ENCODE peak calls at places on chromosomes 3 and 15, in seven cellular contexts. U is breast epithelium; E is psoas muscle; J is heart left ventricle; F is CD8-positive, alpha-beta T cell; V is body of pancreas; S is PC-3. M is an unnamed sample.

GRCh38 chr3:143302638-143303171 is 183.1 kb downstream of the CHST2 start:
- DNase-seq in U (no peak), E (peak; percentile 73), J (peak; percentile 78), F (no peak), V (peak; percentile 26), S (peak; percentile 80), M (no peak)

GRCh38 chr3:101119535-101119934 is 126.3 kb upstream of the ABI3BP start:
- DNase-seq in U (no peak), E (no peak), J (no peak), F (no peak), V (no peak), S (peak; percentile 61), M (no peak)

GRCh38 chr3:126996905-126997304 is 14.0 kb downstream of the PLXNA1 start:
- DNase-seq in U (no peak), E (no peak), J (no peak), F (no peak), V (no peak), S (no peak), M (no peak)

GRCh38 chr3:45582407-45582806 is 12.1 kb upstream of the LIMD1 start:
- DNase-seq in U (no peak), E (no peak), J (no peak), F (no peak), V (no peak), S (no peak), M (no peak)

GRCh38 chr3:163071684-163072083 is 1575.1 kb downstream of the OTOL1 start:
- DNase-seq in U (no peak), E (no peak), J (no peak), F (no peak), V (no peak), S (peak; percentile 81), M (no peak)

GRCh38 chr3:59052803-59053411 is 3.1 kb upstream of the CFAP20DC start:
- DNase-seq in U (no peak), E (no peak), J (no peak), F (no peak), V (peak; percentile 16), S (peak; percentile 65), M (no peak)

GRCh38 chr15:38651328-38652038 is 86.9 kb upstream of the RASGRP1 start:
- DNase-seq in U (no peak), E (no peak), J (no peak), F (peak; percentile 59), V (no peak), S (no peak), M (no peak)

GRCh38 chr3:4821975-4822374 is 157.3 kb upstream of the BHLHE40 start:
- DNase-seq in U (no peak), E (no peak), J (no peak), F (peak; percentile 70), V (no peak), S (no peak), M (peak; percentile 61)

GRCh38 chr3:67655364-67656121 is 1.1 kb upstream of the SUCLG2 start:
- DNase-seq in U (no peak), E (peak; percentile 48), J (no peak), F (peak; percentile 70), V (no peak), S (no peak), M (peak; percentile 60)

GRCh38 chr3:100753846-100754245 is 44.6 kb downstream of the TFG start:
- DNase-seq in U (no peak), E (no peak), J (no peak), F (no peak), V (no peak), S (no peak), M (no peak)

GRCh38 chr15:39362832-39363561 is 217.9 kb upstream of the THBS1 start:
- DNase-seq in U (no peak), E (no peak), J (no peak), F (no peak), V (no peak), S (no peak), M (no peak)

GRCh38 chr15:43928152-43928551 is 101.3 kb downstream of the WDR76 start:
- DNase-seq in U (no peak), E (no peak), J (no peak), F (no peak), V (no peak), S (no peak), M (no peak)

GRCh38 chr3:70247955-70248354 is 64.5 kb downstream of the MDFIC2 start:
- DNase-seq in U (no peak), E (no peak), J (no peak), F (no peak), V (no peak), S (peak; percentile 42), M (no peak)

GRCh38 chr3:88141458-88142083 is 8.2 kb upstream of the C3orf38 start:
- DNase-seq in U (no peak), E (no peak), J (no peak), F (no peak), V (no peak), S (peak; percentile 41), M (no peak)

GRCh38 chr3:11356269-11356668 is 84.1 kb downstream of the ATG7 start:
- DNase-seq in U (no peak), E (no peak), J (no peak), F (no peak), V (no peak), S (no peak), M (no peak)

GRCh38 chr15:30791239-30791638 is 112.5 kb upstream of the FAN1 start:
- DNase-seq in U (no peak), E (no peak), J (no peak), F (no peak), V (no peak), S (peak; percentile 31), M (no peak)

GRCh38 chr3:156483426-156483825 is 71.5 kb downstream of the SSR3 start:
- DNase-seq in U (no peak), E (no peak), J (no peak), F (no peak), V (no peak), S (peak; percentile 92), M (no peak)

GRCh38 chr3:45547764-45548683 is 46.5 kb upstream of the LIMD1 start:
- DNase-seq in U (no peak), E (peak; percentile 79), J (peak; percentile 70), F (no peak), V (peak; percentile 25), S (no peak), M (no peak)

GRCh38 chr15:80550219-80550909 is 144.7 kb upstream of the ABHD17C start:
- DNase-seq in U (no peak), E (no peak), J (no peak), F (no peak), V (no peak), S (peak; percentile 51), M (no peak)

GRCh38 chr3:6097021-6097420 is 763.9 kb upstream of the GRM7 start:
- DNase-seq in U (no peak), E (no peak), J (no peak), F (no peak), V (no peak), S (no peak), M (no peak)

GRCh38 chr3:114213262-114213668 is 24.1 kb downstream of the ZNF80 start:
- DNase-seq in U (no peak), E (no peak), J (no peak), F (no peak), V (no peak), S (no peak), M (no peak)

DNA sequence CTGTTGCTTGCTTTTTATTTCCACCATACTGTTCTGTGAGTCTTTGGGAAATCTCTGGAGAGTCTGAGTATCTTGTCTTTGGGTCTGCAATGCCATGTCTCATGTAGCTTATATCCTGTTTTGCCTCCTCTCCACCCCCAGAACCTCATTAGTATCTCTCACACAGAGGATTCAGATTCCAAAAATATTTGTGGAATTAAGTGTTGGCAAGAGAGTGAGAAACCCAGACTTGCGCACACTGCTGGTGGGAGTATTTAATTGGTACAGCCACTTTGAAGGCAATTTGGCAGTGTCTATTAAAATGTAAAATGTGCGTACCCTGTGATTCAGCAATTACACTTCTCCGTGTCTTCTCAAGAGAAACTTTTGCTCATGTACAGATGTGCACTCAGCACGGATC is 68.6 kb downstream of the ZNF621 start:
- DNase-seq in U (no peak), E (no peak), J (no peak), F (no peak), V (no peak), S (no peak), M (no peak)
- H3K9me3 ChIP-seq in U (no peaks in the 10 kb centered on the region), E (no peaks in the 10 kb centered on the region), J (no peaks in the 10 kb centered on the region), F (no peaks in the 10 kb centered on the region), V (no peaks in the 10 kb centered on the region), S (no peaks in the 10 kb centered on the region), M (no peaks in the 10 kb centered on the region)

GRCh38 chr15:81760686-81761085 is 285.1 kb downstream of the MEX3B start:
- DNase-seq in U (no peak), E (no peak), J (no peak), F (no peak), V (no peak), S (no peak), M (no peak)
- H3K9me3 ChIP-seq in U (no peaks in the 10 kb centered on the region), E (no peaks in the 10 kb centered on the region), J (no peaks in the 10 kb centered on the region), F (no peaks in the 10 kb centered on the region), V (no peaks in the 10 kb centered on the region), S (no peaks in the 10 kb centered on the region), M (no peaks in the 10 kb centered on the region)

GRCh38 chr3:21042184-21042583 is 708.8 kb downstream of the ZNF385D start:
- DNase-seq in U (no peak), E (no peak), J (no peak), F (no peak), V (no peak), S (no peak), M (no peak)

GRCh38 chr3:21041621-21042020 is 709.4 kb downstream of the ZNF385D start:
- DNase-seq in U (no peak), E (no peak), J (no peak), F (no peak), V (no peak), S (no peak), M (no peak)

DNA sequence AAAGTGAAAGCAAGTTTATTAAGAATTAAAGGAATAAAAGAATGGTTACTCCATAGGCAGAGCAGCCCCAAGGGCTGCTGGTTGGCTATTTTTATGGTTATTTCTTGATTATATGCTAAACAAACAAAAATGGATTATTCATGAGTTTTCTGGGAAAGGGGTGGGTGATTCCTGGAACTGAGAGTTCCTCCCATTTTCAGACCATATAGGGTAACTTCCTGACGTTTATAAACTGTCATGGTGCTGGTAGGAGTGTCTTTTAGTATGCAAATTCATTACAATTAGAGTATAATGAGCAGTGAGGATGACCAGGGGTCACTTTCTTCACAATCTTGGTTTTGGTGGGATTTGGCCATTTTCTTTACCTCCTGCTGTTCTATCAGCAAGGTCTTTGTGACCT is 707.9 kb downstream of the ZNF385D start:
- DNase-seq in U (no peak), E (no peak), J (no peak), F (no peak), V (no peak), S (no peak), M (no peak)
- H3K9me3 ChIP-seq in U (no peaks in the 10 kb centered on the region), E (no peaks in the 10 kb centered on the region), J (no peaks in the 10 kb centered on the region), F (no peaks in the 10 kb centered on the region), V (no peaks in the 10 kb centered on the region), S (no peaks in the 10 kb centered on the region), M (peaks cover 5% of the 10 kb centered on the region)

GRCh38 chr15:25251700-25252390 is 187.0 kb downstream of the UBE3A start:
- DNase-seq in U (peak; percentile 20), E (peak; percentile 42), J (peak; percentile 18), F (no peak), V (peak; percentile 4), S (no peak), M (no peak)
- H3K9me3 ChIP-seq in U (peaks cover 60% of the 10 kb centered on the region), E (peaks cover 12% of the 10 kb centered on the region), J (peaks cover 16% of the 10 kb centered on the region), F (no peaks in the 10 kb centered on the region), V (peaks cover 7% of the 10 kb centered on the region), S (peaks cover 6% of the 10 kb centered on the region), M (no peaks in the 10 kb centered on the region)

DNA sequence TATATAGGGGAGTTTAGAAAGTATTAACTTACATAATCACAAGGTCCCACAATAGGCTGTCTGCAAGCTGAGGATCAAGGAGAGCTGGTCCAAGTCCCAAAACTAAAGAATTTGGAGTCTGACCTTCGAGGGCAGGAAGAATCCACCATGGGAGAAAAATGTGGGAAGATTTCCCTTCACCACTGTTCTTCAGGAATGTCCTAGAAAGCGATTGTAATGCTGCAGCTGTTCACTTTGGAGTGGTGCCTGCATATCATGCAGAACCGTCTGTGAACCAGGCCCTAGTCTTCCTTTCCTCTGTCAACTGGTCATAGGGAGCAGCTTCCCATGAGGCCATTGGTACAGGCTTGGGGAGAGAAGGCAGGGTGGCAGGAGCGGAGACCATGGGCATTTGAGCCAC is 497.9 kb upstream of the ARPP21 start:
- DNase-seq in U (no peak), E (no peak), J (no peak), F (no peak), V (no peak), S (no peak), M (no peak)
- H3K9me3 ChIP-seq in U (peaks cover 5% of the 10 kb centered on the region), E (no peaks in the 10 kb centered on the region), J (peaks cover 14% of the 10 kb centered on the region), F (no peaks in the 10 kb centered on the region), V (no peaks in the 10 kb centered on the region), S (peaks cover 9% of the 10 kb centered on the region), M (no peaks in the 10 kb centered on the region)

M was measured in T-helper 17 cell.